ENCODE peak calls at places on chromosomes 5 and 9, in six cellular contexts. K is HCT116, G is IMR-90, T is GM23248, Z is H9, H is neuronal stem cell. I is an unnamed sample.

GRCh38 chr5:168829922-168830417 is 250.8 kb upstream of the PANK3 start:
- DNase-seq in H (no peak), G (no peak), Z (no peak), K (no peak), T (no peak), I (no peak)

GRCh38 chr9:77956555-77956954 is 75.1 kb downstream of the GNAQ start:
- DNase-seq in T (no peak), H (no peak), G (no peak), Z (no peak), K (no peak), I (no peak)

GRCh38 chr9:103798620-103799019 is 295.5 kb upstream of the SMC2 start:
- DNase-seq in G (no peak), T (peak; percentile 6), H (no peak), Z (no peak), K (no peak), I (no peak)

GRCh38 chr9:88011005-88011766 is 36.9 kb upstream of the CDK20 start:
- DNase-seq in H (no peak), K (no peak), G (peak; percentile 15), T (peak; percentile 35), Z (no peak), I (no peak)

GRCh38 chr9:124792257-124792975 is 15.5 kb downstream of the OLFML2A start:
- DNase-seq in H (no peak), G (no peak), T (no peak), K (no peak), Z (no peak), I (no peak)

GRCh38 chr9:37917315-37917731 is 13.4 kb upstream of the SLC25A51 start:
- DNase-seq in H (no peak), K (no peak), G (no peak), Z (no peak), T (no peak), I (no peak)

GRCh38 chr9:122134822-122135528 is 24.6 kb downstream of the NDUFA8 start:
- DNase-seq in G (peak; percentile 23), H (peak; percentile 67), T (peak; percentile 64), Z (no peak), K (no peak), I (no peak)

GRCh38 chr5:94442971-94443370 is 175.4 kb downstream of the KIAA0825 start:
- DNase-seq in K (no peak), H (no peak), T (peak; percentile 13), G (peak; percentile 7), Z (no peak), I (no peak)

GRCh38 chr5:56075361-56075760 is 80.6 kb upstream of the IL6ST start:
- DNase-seq in K (no peak), G (peak; percentile 52), T (peak; percentile 37), Z (no peak), H (no peak), I (no peak)

GRCh38 chr9:113770396-113770795 is 105.7 kb upstream of the ZNF618 start:
- DNase-seq in K (no peak), T (no peak), G (peak; percentile 5), Z (no peak), H (no peak), I (no peak)

GRCh38 chr9:88996046-88997005 is 5.1 kb downstream of the S1PR3 start:
- DNase-seq in K (no peak), G (no peak), T (no peak), H (no peak), Z (no peak), I (no peak)

GRCh38 chr5:29720954-29721353 is 1472.5 kb upstream of the CDH6 start:
- DNase-seq in T (no peak), K (no peak), G (no peak), H (no peak), Z (no peak), I (no peak)

GRCh38 chr5:10600629-10601245 is 36.9 kb downstream of the ANKRD33B start:
- DNase-seq in H (no peak), G (no peak), Z (no peak), T (no peak), K (no peak), I (no peak)

GRCh38 chr5:10103098-10103497 is 146.6 kb downstream of the ATPSCKMT start:
- DNase-seq in G (no peak), H (peak; percentile 55), T (no peak), Z (peak; percentile 84), K (no peak), I (no peak)

GRCh38 chr9:100472725-100473261 is at the start of gene TMEFF1:
- DNase-seq in G (peak; percentile 26), Z (peak; percentile 88), H (peak; percentile 86), K (no peak), T (peak; percentile 66), I (peak; percentile 28)

GRCh38 chr9:120841930-120842684 is 615 bp downstream of the PSMD5 start:
- DNase-seq in G (peak; percentile 5), T (peak; percentile 63), H (peak; percentile 23), Z (no peak), K (no peak), I (no peak)

GRCh38 chr5:96781031-96781733 is 26.6 kb downstream of the ERAP1 start:
- DNase-seq in T (peak; percentile 58), Z (no peak), K (peak; percentile 38), G (peak; percentile 49), H (no peak), I (no peak)

GRCh38 chr5:146051678-146052077 is 53.7 kb downstream of the PLAC8L1 start:
- DNase-seq in G (peak; percentile 85), Z (no peak), T (peak; percentile 79), K (no peak), H (no peak), I (no peak)

GRCh38 chr5:102511666-102512065 is 12.9 kb upstream of the SLCO6A1 start:
- DNase-seq in Z (no peak), H (no peak), G (no peak), K (no peak), T (peak; percentile 50), I (no peak)

GRCh38 chr5:96426831-96427230 is 6.2 kb downstream of the PCSK1 start:
- DNase-seq in Z (no peak), H (no peak), G (no peak), T (no peak), K (no peak), I (no peak)

GRCh38 chr5:95861221-95861857 is 38.8 kb upstream of the GLRX start:
- DNase-seq in G (peak; percentile 100), T (peak; percentile 97), Z (no peak), K (peak; percentile 24), H (no peak), I (peak; percentile 46)

GRCh38 chr9:122350577-122351355 is 20.1 kb upstream of the PTGS1 start:
- DNase-seq in K (peak; percentile 27), H (peak; percentile 72), T (peak; percentile 81), Z (peak; percentile 84), G (peak; percentile 65), I (peak; percentile 86)

GRCh38 chr5:16690243-16690839 is 73.5 kb upstream of the RETREG1 start:
- DNase-seq in G (peak; percentile 51), K (peak; percentile 19), Z (peak; percentile 68), T (peak; percentile 69), H (peak; percentile 67), I (peak; percentile 38)

GRCh38 chr9:127916665-127917581 is at the start of gene ST6GALNAC4:
- DNase-seq in G (peak; percentile 88), H (peak; percentile 93), K (no peak), Z (peak; percentile 97), T (peak; percentile 98), I (peak; percentile 97)

GRCh38 chr9:127919253-127919815 is 2.5 kb upstream of the ST6GALNAC4 start:
- DNase-seq in Z (no peak), T (peak; percentile 100), G (peak; percentile 99), K (peak; percentile 99), H (no peak), I (peak; percentile 88)

GRCh38 chr9:127915801-127916664 is 808 bp downstream of the ST6GALNAC4 start:
- DNase-seq in K (no peak), H (no peak), G (no peak), Z (no peak), T (peak; percentile 34), I (peak; percentile 51)

GRCh38 chr9:127918201-127919107 is 1.6 kb upstream of the ST6GALNAC4 start:
- DNase-seq in H (no peak), G (no peak), Z (peak; percentile 71), T (peak; percentile 72), K (no peak), I (peak; percentile 53)

DNA sequence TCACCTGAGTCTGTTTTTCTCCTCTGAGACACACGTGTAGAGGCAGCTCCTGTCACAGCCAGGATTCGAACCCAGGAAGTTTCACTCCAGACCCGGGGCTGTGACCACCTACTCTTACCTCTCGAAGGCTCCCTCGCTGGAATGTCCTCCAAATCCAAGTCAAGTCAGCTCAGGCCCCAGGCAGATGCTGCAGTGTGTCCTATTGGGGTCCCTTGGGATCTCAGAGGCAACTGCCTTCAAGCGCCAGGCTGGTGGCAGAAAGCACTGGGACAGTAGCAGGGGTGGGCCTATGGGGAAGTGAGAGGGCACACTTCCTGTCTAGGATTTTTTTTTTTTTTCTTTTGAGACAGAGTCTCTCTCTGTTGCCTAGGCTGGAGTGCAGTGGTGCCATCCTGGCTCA is 762 bp upstream of the ST6GALNAC4 start:
- DNase-seq in H (no peak), K (no peak), G (no peak), T (no peak), Z (no peak), I (no peak)
- H3K27ac ChIP-seq in H (no peak overlapping the region), K (peak overlapping the region; percentile 96), G (peak overlapping the region; percentile 13), T (peak overlapping the region; percentile 94), Z (no peak overlapping the region), I (peak overlapping the region; percentile 16)

GRCh38 chr5:51392689-51393199 is 9.5 kb downstream of the ISL1 start:
- DNase-seq in H (no peak), G (no peak), T (no peak), K (no peak), Z (peak; percentile 52), I (no peak)
- H3K9ac ChIP-seq in H (no peak overlapping the region), G (no peak overlapping the region), T (no peak overlapping the region), K (no peak overlapping the region), Z (no peak overlapping the region), I (no peak overlapping the region)

GRCh38 chr5:158705901-158706300 is 393.8 kb downstream of the EBF1 start:
- DNase-seq in T (no peak), Z (no peak), K (no peak), H (no peak), G (no peak), I (no peak)

GRCh38 chr5:158714049-158714448 is 385.7 kb downstream of the EBF1 start:
- DNase-seq in G (no peak), K (no peak), H (no peak), Z (no peak), T (no peak), I (no peak)

GRCh38 chr5:158707534-158707933 is 392.2 kb downstream of the EBF1 start:
- DNase-seq in Z (no peak), K (no peak), H (no peak), G (no peak), T (no peak), I (no peak)

GRCh38 chr5:158711927-158712529 is 387.7 kb downstream of the EBF1 start:
- DNase-seq in H (no peak), K (no peak), Z (no peak), G (no peak), T (no peak), I (no peak)

DNA sequence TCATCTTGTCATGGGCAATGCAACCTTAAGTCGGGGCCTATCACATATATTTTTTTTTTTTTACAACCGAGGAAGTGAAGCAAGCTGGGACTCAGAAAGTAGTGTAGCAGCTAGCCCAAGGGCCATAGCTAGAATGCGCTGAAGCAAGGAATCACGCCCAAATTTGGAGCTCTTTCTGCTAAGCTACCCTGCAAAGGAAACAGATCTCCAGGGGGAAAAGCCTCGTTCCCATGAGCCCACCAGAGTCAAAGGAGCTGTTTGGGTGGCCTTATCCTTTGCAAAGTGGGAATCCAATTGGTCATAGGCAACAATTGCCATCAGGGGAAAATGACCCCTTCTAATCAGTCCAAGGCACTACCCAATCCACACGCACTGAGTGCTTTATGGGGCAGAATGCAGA is 390.4 kb downstream of the EBF1 start:
- DNase-seq in K (no peak), G (no peak), H (peak; percentile 32), T (no peak), Z (no peak), I (no peak)
- H3K27ac ChIP-seq in K (no peak overlapping the region), G (no peak overlapping the region), H (no peak overlapping the region), T (no peak overlapping the region), Z (no peak overlapping the region), I (no peak overlapping the region)

GRCh38 chr9:136969150-136969549 is 8.2 kb upstream of the PTGDS start:
- DNase-seq in K (no peak), Z (no peak), T (no peak), G (no peak), H (no peak), I (no peak)
- H3K9ac ChIP-seq in K (no peak overlapping the region), Z (no peak overlapping the region), T (no peak overlapping the region), G (no peak overlapping the region), H (peak overlapping the region; percentile 30), I (no peak overlapping the region)

I was measured in colonic mucosa.